ENCODE peak calls at places on chromosomes 6 and 20, in nine cellular contexts. M is breast epithelium, I is uterus, U is suprapubic skin, B is A549, F is adrenal gland, Q is heart left ventricle, Y is body of pancreas, J is spleen. Z is an unnamed sample. For H3K4me1, the result is how much of the 10 kb centered on the place peaks cover.

GRCh38 chr6:132483779-132484679 is 28.9 kb downstream of the STX7 start:
- DNase-seq in I (no peak), Q (no peak), Y (peak), B (peak), U (no peak), J (no peak), M (no peak), F (peak), Z (no peak)

GRCh38 chr20:53943522-53944291 is 126.7 kb downstream of the BCAS1 start:
- DNase-seq in I (no peak), B (peak), J (no peak), F (no peak), Q (no peak), Y (no peak), M (no peak), U (no peak), Z (no peak)

GRCh38 chr6:29602564-29603361 is 17.8 kb downstream of the OR2H2 start:
- DNase-seq in F (no peak), Q (no peak), J (no peak), Y (no peak), U (no peak), I (no peak), B (peak), M (no peak), Z (no peak)

GRCh38 chr6:127879685-127880084 is 21.2 kb downstream of the THEMIS start:
- DNase-seq in B (no peak), M (no peak), F (no peak), J (peak), Q (peak), I (no peak), U (no peak), Y (no peak), Z (no peak)

GRCh38 chr6:83057705-83058321 is 7.8 kb downstream of the UBE3D start:
- DNase-seq in Y (peak), M (no peak), J (no peak), B (peak), F (peak), Q (no peak), I (no peak), U (no peak), Z (no peak)

GRCh38 chr20:50373674-50374286 is 136.4 kb upstream of the PTPN1 start:
- DNase-seq in M (no peak), J (no peak), B (peak), Q (no peak), I (no peak), U (no peak), F (no peak), Y (no peak), Z (no peak)

GRCh38 chr6:82766476-82766875 is 299.2 kb downstream of the UBE3D start:
- DNase-seq in Q (no peak), B (no peak), M (no peak), I (no peak), F (no peak), U (no peak), J (no peak), Y (no peak), Z (no peak)

GRCh38 chr6:28401172-28401571 is 1.6 kb upstream of the ZSCAN12 start:
- DNase-seq in Y (no peak), J (no peak), B (no peak), Q (no peak), I (no peak), M (no peak), F (no peak), U (no peak), Z (no peak)

GRCh38 chr6:157020398-157021266 is 243.5 kb downstream of the ARID1B start:
- DNase-seq in U (no peak), F (no peak), I (no peak), J (no peak), Y (no peak), M (peak), B (peak), Q (peak), Z (peak)

GRCh38 chr20:18669241-18670019 is 81.6 kb downstream of the DTD1 start:
- DNase-seq in M (no peak), Q (no peak), F (no peak), J (no peak), B (no peak), Y (no peak), I (no peak), U (no peak), Z (no peak)

GRCh38 chr6:21596379-21597242 is 3.1 kb downstream of the SOX4 start:
- DNase-seq in Y (peak), I (peak), U (no peak), J (peak), B (peak), M (peak), Q (peak), F (peak), Z (no peak)

GRCh38 chr6:29887330-29887818 is 55.0 kb upstream of the HLA-A start:
- DNase-seq in F (peak), Y (peak), B (no peak), I (peak), M (no peak), Q (peak), J (peak), U (no peak), Z (no peak)

GRCh38 chr6:6851059-6851658 is 256.6 kb upstream of the RREB1 start:
- DNase-seq in Y (peak), I (no peak), U (no peak), Q (peak), M (no peak), B (peak), F (peak), J (no peak), Z (no peak)

GRCh38 chr6:131293472-131293911 is 158.2 kb downstream of the AKAP7 start:
- DNase-seq in M (no peak), J (no peak), I (no peak), Y (no peak), B (no peak), F (no peak), U (no peak), Q (no peak), Z (no peak)

GRCh38 chr6:119535332-119535731 is 185.8 kb upstream of the MAN1A1 start:
- DNase-seq in I (no peak), Q (no peak), J (no peak), U (no peak), M (no peak), F (no peak), B (no peak), Y (no peak), Z (no peak)

GRCh38 chr20:54355631-54356280 is 119.6 kb upstream of the DOK5 start:
- DNase-seq in M (no peak), B (no peak), Y (no peak), Q (no peak), I (no peak), J (no peak), F (no peak), U (no peak), Z (no peak)

GRCh38 chr6:138346302-138347195 is 31.2 kb upstream of the SMIM28 start:
- DNase-seq in Q (no peak), J (no peak), B (no peak), F (no peak), U (no peak), Y (no peak), I (no peak), M (no peak), Z (no peak)

GRCh38 chr6:53359843-53360834 is 11.4 kb upstream of the ELOVL5 start:
- DNase-seq in U (no peak), Q (no peak), Y (no peak), J (no peak), M (no peak), B (peak), I (no peak), F (no peak), Z (no peak)

GRCh38 chr6:152240983-152241766 is 396.0 kb downstream of the SYNE1 start:
- DNase-seq in U (no peak), I (peak), Q (no peak), Y (peak), F (no peak), J (no peak), M (no peak), B (no peak), Z (no peak)

GRCh38 chr20:48827880-48828733 is at the start of gene PREX1:
- DNase-seq in Y (peak), J (peak), B (peak), F (peak), I (peak), M (peak), U (no peak), Q (peak), Z (no peak)
- TF ChIP-seq POLR2A in Y (no peak), J (peak), B (peak), F (peak), I (no peak), M (no peak), U (no peak), Q (peak), Z (no peak)

GRCh38 chr6:26311385-26312095 is 53.5 kb upstream of the BTN3A2 start:
- DNase-seq in Y (peak), J (no peak), B (no peak), Q (no peak), M (no peak), F (peak), I (peak), U (no peak), Z (no peak)
- TF ChIP-seq CTCF in Y (no peak), J (no peak), B (no peak), Q (no peak), M (no peak), F (no peak), I (no peak), U (no peak), Z (no peak)

DNA sequence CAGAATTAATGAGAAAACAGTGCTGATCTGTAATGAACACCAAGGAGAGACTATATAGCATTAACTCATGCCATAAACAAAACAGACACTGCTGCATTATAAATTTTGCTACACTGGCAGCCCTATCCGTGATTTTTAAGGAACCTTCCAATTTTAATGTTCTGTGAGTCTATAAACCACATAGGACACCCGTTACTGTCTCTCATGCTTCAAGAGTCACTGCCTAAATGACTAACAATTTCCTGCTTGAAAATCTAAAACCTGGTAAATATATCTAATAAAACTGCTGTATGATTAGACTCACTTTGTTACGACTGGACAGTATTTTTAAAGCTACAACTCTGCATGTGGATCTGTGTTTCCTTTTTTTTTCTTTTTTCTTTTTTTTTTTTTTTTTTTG is 8.7 kb downstream of the CHD6 start:
- DNase-seq in U (no peak), B (no peak), I (no peak), Q (no peak), J (no peak), Y (no peak), M (no peak), F (no peak), Z (no peak)
- H3K4me1 ChIP-seq in U (under half), B (under half), I (under half), Q (under half), J (under half), Y (under half), M (under half), F (under half), Z (under half)

GRCh38 chr6:31558631-31559500 is 11.5 kb downstream of the NFKBIL1 start:
- DNase-seq in J (peak), Y (no peak), Q (peak), F (no peak), M (no peak), B (no peak), I (no peak), U (no peak), Z (no peak)
- TF ChIP-seq POLR2A in J (no peak), Y (no peak), Q (no peak), F (no peak), M (no peak), B (no peak), I (no peak), U (no peak), Z (no peak)

DNA sequence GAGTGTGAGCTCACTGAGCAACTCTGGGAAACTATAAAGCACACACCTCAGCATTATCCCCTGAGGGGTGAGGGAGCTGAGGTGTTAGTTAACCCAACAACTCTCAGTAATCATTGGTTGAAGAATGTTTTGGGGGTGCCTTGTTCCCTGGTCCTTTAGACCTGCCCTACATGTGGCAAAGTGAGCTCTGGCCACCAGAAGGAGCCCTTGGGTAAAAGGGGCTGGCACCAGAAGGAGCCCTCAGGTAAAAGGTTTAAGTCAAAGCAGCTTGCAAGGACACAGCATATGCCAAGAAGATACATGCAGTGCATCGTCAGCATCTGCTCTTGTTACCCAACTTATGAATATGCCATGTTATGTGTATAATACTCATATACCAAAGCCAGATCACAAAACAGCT is 1081.7 kb downstream of the KIF16B start:
- DNase-seq in Q (no peak), U (no peak), F (no peak), I (no peak), J (no peak), Y (no peak), B (no peak), M (no peak), Z (no peak)
- TF ChIP-seq CTCF in Q (peak), U (no peak), F (no peak), I (no peak), J (no peak), Y (no peak), B (no peak), M (no peak), Z (no peak)

Z was measured in esophagus squamous epithelium.